ENCODE peak calls at places on chromosome 14, in four cellular contexts. L is effector memory CD4-positive, alpha-beta T cell; I is transverse colon; U is GM19239. J is an unnamed sample.

GRCh38 chr14:34171431-34171830 is 220.6 kb upstream of the EGLN3 start:
- DNase-seq in L (no peak), I (no peak), U (no peak), J (no peak)

GRCh38 chr14:29637406-29637805 is 290.2 kb downstream of the PRKD1 start:
- DNase-seq in L (no peak), I (no peak), U (no peak), J (peak)

GRCh38 chr14:39265032-39265431 is 31.3 kb downstream of the MIA2 start:
- DNase-seq in L (no peak), I (no peak), U (no peak), J (no peak)

GRCh38 chr14:68977741-68978549 is 1.2 kb downstream of the ACTN1 start:
- DNase-seq in L (no peak), I (peak), U (peak), J (peak)

GRCh38 chr14:71687115-71687836 is 245.0 kb upstream of the RGS6 start:
- DNase-seq in L (no peak), I (no peak), U (no peak), J (no peak)

GRCh38 chr14:59225281-59225680 is 36.8 kb downstream of the DAAM1 start:
- DNase-seq in L (no peak), I (no peak), U (no peak), J (no peak)

GRCh38 chr14:48974994-48975393 is 611.2 kb downstream of the RPS29 start:
- DNase-seq in L (no peak), I (no peak), U (no peak), J (no peak)

GRCh38 chr14:43541356-43541755 is 965.7 kb downstream of the FSCB start:
- DNase-seq in L (no peak), I (no peak), U (no peak), J (no peak)

GRCh38 chr14:53016491-53016890 is 65.6 kb upstream of the FERMT2 start:
- DNase-seq in L (no peak), I (no peak), U (no peak), J (no peak)

GRCh38 chr14:94539181-94539580 is 22.1 kb upstream of the SERPINA4 start:
- DNase-seq in L (no peak), I (no peak), U (no peak), J (no peak)

GRCh38 chr14:61765225-61765943 is 3.2 kb downstream of the SNAPC1 start:
- DNase-seq in L (no peak), I (no peak), U (no peak), J (no peak)

GRCh38 chr14:90534091-90534837 is 137.4 kb downstream of the CALM1 start:
- DNase-seq in L (no peak), I (no peak), U (no peak), J (peak)

GRCh38 chr14:35987731-35988130 is 161.6 kb downstream of the BRMS1L start:
- DNase-seq in L (no peak), I (no peak), U (no peak), J (no peak)

GRCh38 chr14:34781242-34781641 is 66.8 kb upstream of the CFL2 start:
- DNase-seq in L (no peak), I (no peak), U (no peak), J (no peak)

GRCh38 chr14:99461411-99461810 is 19.2 kb downstream of the SETD3 start:
- DNase-seq in L (no peak), I (no peak), U (no peak), J (no peak)

GRCh38 chr14:68541128-68541896 is 251.6 kb downstream of the ZFP36L1 start:
- DNase-seq in L (no peak), I (no peak), U (no peak), J (no peak)

GRCh38 chr14:39279515-39279914 is 45.8 kb downstream of the MIA2 start:
- DNase-seq in L (no peak), I (no peak), U (no peak), J (no peak)

GRCh38 chr14:54364555-54365415 is 32.0 kb upstream of the CDKN3 start:
- DNase-seq in L (no peak), I (no peak), U (no peak), J (no peak)

GRCh38 chr14:105223260-105223659 is 25.1 kb upstream of the BTBD6 start:
- DNase-seq in L (no peak), I (no peak), U (no peak), J (no peak)

GRCh38 chr14:90561031-90561430 is 164.2 kb downstream of the CALM1 start:
- DNase-seq in L (no peak), I (no peak), U (no peak), J (no peak)

GRCh38 chr14:22906073-22906472 is 12.9 kb downstream of the RBM23 start:
- DNase-seq in L (no peak), I (no peak), U (no peak), J (no peak)

GRCh38 chr14:92560106-92560865 is 46.7 kb downstream of the RIN3 start:
- DNase-seq in L (no peak), I (no peak), U (no peak), J (no peak)

GRCh38 chr14:72416892-72417291 is 477.0 kb downstream of the DPF3 start:
- DNase-seq in L (no peak), I (peak), U (no peak), J (no peak)

GRCh38 chr14:82855912-82856381 is 1322.3 kb upstream of the SEL1L start:
- DNase-seq in L (no peak), I (no peak), U (no peak), J (no peak)

GRCh38 chr14:52802597-52802996 is 11.2 kb upstream of the GNPNAT1 start:
- DNase-seq in L (no peak), I (no peak), U (no peak), J (no peak)

J was measured in ovary.